ENCODE peak calls at places on chromosomes 4 and X, in eight cellular contexts. O is sigmoid colon; D is mammary epithelial cell; C is GM12878; X is CD4-positive, alpha-beta T cell; R is H1; Z is lower lobe of right lung; K is fibroblast of the aortic adventitia. T is an unnamed sample.

GRCh38 chr4:168558587-168558986 is 61.7 kb downstream of the PALLD start:
- DNase-seq in O (no peak), D (no peak), C (no peak), X (no peak), R (no peak), Z (no peak), K (peak), T (no peak)

GRCh38 chr4:26321326-26322276 is 787 bp downstream of the RBPJ start:
- DNase-seq in O (peak), D (peak), C (no peak), X (peak), R (no peak), Z (peak), K (peak), T (peak)

GRCh38 chr4:168796362-168797106 is 213.5 kb downstream of the CBR4 start:
- DNase-seq in O (no peak), D (peak), C (no peak), X (no peak), R (no peak), Z (no peak), K (peak), T (no peak)

GRCh38 chrX:16867947-16868346 is 2.2 kb downstream of the RBBP7 start:
- DNase-seq in O (no peak), D (no peak), C (no peak), X (no peak), R (no peak), Z (no peak), K (no peak), T (no peak)

GRCh38 chr4:35151816-35152572 is 1092.3 kb downstream of the ARAP2 start:
- DNase-seq in O (no peak), D (no peak), C (no peak), X (no peak), R (peak), Z (no peak), K (no peak), T (no peak)

GRCh38 chrX:150365953-150366911 is 3.1 kb downstream of the MAMLD1 start:
- DNase-seq in O (peak), D (peak), C (no peak), X (no peak), R (no peak), Z (peak), K (peak), T (no peak)

GRCh38 chr4:124883642-124884041 is 171.1 kb upstream of the ANKRD50 start:
- DNase-seq in O (no peak), D (no peak), C (no peak), X (no peak), R (no peak), Z (no peak), K (peak), T (no peak)

GRCh38 chr4:98262431-98262830 is 1.2 kb downstream of the RAP1GDS1 start:
- DNase-seq in O (no peak), D (peak), C (no peak), X (no peak), R (no peak), Z (no peak), K (peak), T (peak)

GRCh38 chr4:106986486-106986885 is 49.6 kb downstream of the DKK2 start:
- DNase-seq in O (no peak), D (peak), C (no peak), X (no peak), R (no peak), Z (no peak), K (peak), T (no peak)

GRCh38 chrX:21907250-21907649 is 33.3 kb upstream of the SMS start:
- DNase-seq in O (no peak), D (no peak), C (no peak), X (no peak), R (no peak), Z (no peak), K (peak), T (no peak)

GRCh38 chr4:83251074-83251835 is 33.3 kb downstream of the COQ2 start:
- DNase-seq in O (no peak), D (no peak), C (no peak), X (no peak), R (no peak), Z (no peak), K (no peak), T (no peak)

GRCh38 chr4:188403272-188403671 is 264.0 kb downstream of the TRIML1 start:
- DNase-seq in O (no peak), D (peak), C (no peak), X (no peak), R (no peak), Z (no peak), K (no peak), T (no peak)

GRCh38 chr4:60897415-60897814 is 302.7 kb upstream of the ADGRL3 start:
- DNase-seq in O (no peak), D (no peak), C (no peak), X (no peak), R (no peak), Z (no peak), K (no peak), T (no peak)

GRCh38 chrX:19462231-19462630 is 53.1 kb downstream of the MAP3K15 start:
- DNase-seq in O (no peak), D (no peak), C (no peak), X (no peak), R (no peak), Z (no peak), K (no peak), T (no peak)

GRCh38 chr4:94214703-94215360 is 7.2 kb downstream of the SMARCAD1 start:
- DNase-seq in O (no peak), D (no peak), C (no peak), X (no peak), R (no peak), Z (no peak), K (no peak), T (no peak)

GRCh38 chrX:107483976-107484726 is 34.7 kb downstream of the FRMPD3 start:
- DNase-seq in O (no peak), D (no peak), C (no peak), X (no peak), R (no peak), Z (no peak), K (peak), T (no peak)

GRCh38 chr4:76535603-76536380 is 100.8 kb downstream of the SHROOM3 start:
- DNase-seq in O (no peak), D (peak), C (no peak), X (no peak), R (no peak), Z (no peak), K (peak), T (no peak)

GRCh38 chr4:87497141-87497540 is 32.0 kb downstream of the SPARCL1 start:
- DNase-seq in O (no peak), D (no peak), C (no peak), X (no peak), R (no peak), Z (no peak), K (no peak), T (no peak)

GRCh38 chrX:460823-461640 is 74.3 kb upstream of the PPP2R3B start:
- DNase-seq in O (peak), D (no peak), C (no peak), X (no peak), R (no peak), Z (no peak), K (no peak), T (no peak)

GRCh38 chr4:42152507-42153504 is at the start of gene BEND4:
- DNase-seq in O (no peak), D (no peak), C (no peak), X (no peak), R (no peak), Z (no peak), K (no peak), T (no peak)

GRCh38 chr4:56976283-56976877 is 1.0 kb downstream of the NOA1 start:
- DNase-seq in O (no peak), D (peak), C (no peak), X (no peak), R (no peak), Z (no peak), K (no peak), T (peak)

GRCh38 chr4:66294626-66295025 is 624.3 kb upstream of the EPHA5 start:
- DNase-seq in O (no peak), D (peak), C (no peak), X (no peak), R (no peak), Z (no peak), K (no peak), T (no peak)

GRCh38 chrX:130578906-130579305 is 177.1 kb downstream of the RBMX2 start:
- DNase-seq in O (no peak), D (no peak), C (no peak), X (no peak), R (no peak), Z (no peak), K (no peak), T (no peak)

GRCh38 chr4:183609151-183609550 is 49.8 kb downstream of the RWDD4 start:
- DNase-seq in O (no peak), D (no peak), C (no peak), X (no peak), R (no peak), Z (no peak), K (no peak), T (no peak)

GRCh38 chr4:187090401-187090800 is 366.7 kb upstream of the FAT1 start:
- DNase-seq in O (no peak), D (no peak), C (no peak), X (no peak), R (no peak), Z (no peak), K (no peak), T (no peak)

GRCh38 chr4:7964890-7965662 is 25.4 kb upstream of the AFAP1 start:
- DNase-seq in O (peak), D (peak), C (no peak), X (no peak), R (no peak), Z (no peak), K (peak), T (no peak)

GRCh38 chr4:16259531-16260246 is 33.4 kb upstream of the TAPT1 start:
- DNase-seq in O (no peak), D (no peak), C (no peak), X (no peak), R (no peak), Z (no peak), K (peak), T (no peak)

GRCh38 chrX:105126201-105126600 is 94.3 kb downstream of the TEX13A start:
- DNase-seq in O (no peak), D (peak), C (no peak), X (no peak), R (no peak), Z (no peak), K (no peak), T (no peak)

GRCh38 chr4:5524900-5525299 is 183.5 kb downstream of the EVC2 start:
- DNase-seq in O (no peak), D (peak), C (no peak), X (no peak), R (no peak), Z (no peak), K (peak), T (no peak)

GRCh38 chr4:115945026-115945425 is 831.6 kb upstream of the NDST4 start:
- DNase-seq in O (no peak), D (no peak), C (no peak), X (no peak), R (no peak), Z (no peak), K (no peak), T (no peak)

GRCh38 chrX:103688949-103689348 is 2.5 kb upstream of the MORF4L2 start:
- DNase-seq in O (no peak), D (peak), C (no peak), X (no peak), R (no peak), Z (no peak), K (peak), T (no peak)

GRCh38 chrX:431032-431431 is 44.3 kb upstream of the PPP2R3B start:
- DNase-seq in O (peak), D (no peak), C (no peak), X (no peak), R (no peak), Z (peak), K (no peak), T (no peak)

GRCh38 chr4:165905405-165906027 is 32.5 kb downstream of the TLL1 start:
- DNase-seq in O (no peak), D (no peak), C (no peak), X (no peak), R (no peak), Z (no peak), K (no peak), T (no peak)

GRCh38 chrX:11629593-11630211 is 36.0 kb downstream of the ARHGAP6 start:
- DNase-seq in O (peak), D (peak), C (no peak), X (no peak), R (no peak), Z (peak), K (peak), T (no peak)
- TF ChIP-seq CTCF in O (no peak), D (no peak), C (no peak), X (no peak), R (no peak), Z (no peak), K (peak), T (no peak)

GRCh38 chrX:112223391-112223790 is 140.8 kb upstream of the TRPC5 start:
- DNase-seq in O (no peak), D (no peak), C (no peak), X (no peak), R (no peak), Z (no peak), K (no peak), T (no peak)
- TF ChIP-seq CTCF in O (no peak), D (no peak), C (no peak), X (no peak), R (no peak), Z (no peak), K (no peak), T (no peak)

GRCh38 chrX:132592880-132593279 is 104.0 kb upstream of the MBNL3 start:
- DNase-seq in O (no peak), D (no peak), C (no peak), X (no peak), R (no peak), Z (no peak), K (peak), T (peak)
- TF ChIP-seq CTCF in O (no peak), D (peak), C (peak), X (no peak), R (peak), Z (peak), K (peak), T (peak)

DNA sequence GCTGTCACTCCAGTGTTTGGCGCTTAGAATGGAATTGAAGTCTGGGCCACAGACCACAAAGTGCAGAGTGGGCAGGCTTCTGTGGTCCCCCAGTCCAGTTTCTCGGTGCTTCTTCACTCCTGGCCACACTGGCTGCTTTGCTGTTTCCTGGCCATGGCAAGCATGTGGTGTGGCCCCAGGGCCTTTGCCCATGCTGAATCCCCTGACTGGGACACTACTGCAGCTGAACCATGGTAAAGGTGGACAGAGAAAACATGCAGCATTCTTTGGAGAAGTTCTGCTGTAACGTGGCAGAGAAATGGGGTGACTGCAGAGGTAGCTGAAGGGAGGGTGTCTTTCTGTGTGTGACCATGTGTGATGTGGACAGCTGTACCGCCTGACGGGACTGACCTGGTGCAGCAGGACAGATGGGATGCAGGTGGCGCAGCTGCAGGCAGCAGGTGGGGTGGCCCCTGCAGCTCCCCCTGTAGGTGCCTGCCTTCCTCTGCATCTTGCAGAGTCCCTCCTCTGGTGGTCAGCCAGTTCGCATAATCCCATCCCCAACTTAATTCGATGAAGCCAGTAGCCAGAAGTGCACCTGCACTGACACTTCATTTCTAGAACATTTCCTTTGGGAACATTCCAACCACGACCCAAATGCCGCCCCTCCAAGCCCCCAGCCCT is 13.2 kb upstream of the S100P start:
- DNase-seq in O (no peak), D (no peak), C (no peak), X (no peak), R (no peak), Z (no peak), K (no peak), T (no peak)
- TF ChIP-seq CTCF in O (no peak), D (peak), C (peak), X (no peak), R (peak), Z (no peak), K (no peak), T (no peak)